ENCODE peak calls at places on chromosomes 2 and 18, in ten cellular contexts. P, C, R, U, G, X, K, O, N and H are unnamed samples.
A peak's percentile ranks its signal among the peaks of the same experiment; 100 is the strongest.

GRCh38 chr2:45980161-45980852 is 316.9 kb upstream of the EPAS1 start:
- DNase-seq in P (no peak), C (no peak), R (no peak), U (no peak), G (no peak), X (no peak), K (no peak), O (no peak), N (no peak), H (no peak)

GRCh38 chr2:153169567-153169966 is 309.0 kb downstream of the RPRM start:
- DNase-seq in P (no peak), C (no peak), R (no peak), U (no peak), G (no peak), X (no peak), K (no peak), O (no peak), N (no peak), H (no peak)

GRCh38 chr2:20135631-20136050 is 84.2 kb upstream of the LAPTM4A start:
- DNase-seq in P (peak; percentile 61), C (no peak), R (peak; percentile 67), U (peak; percentile 84), G (peak; percentile 91), X (peak; percentile 71), K (peak; percentile 43), O (no peak), N (peak; percentile 89), H (peak; percentile 59)

GRCh38 chr18:22286576-22286975 is 117.2 kb downstream of the GATA6 start:
- DNase-seq in P (no peak), C (peak; percentile 75), R (peak; percentile 71), U (peak; percentile 87), G (no peak), X (no peak), K (no peak), O (no peak), N (no peak), H (no peak)

GRCh38 chr2:19752500-19752899 is 149.3 kb downstream of the TTC32 start:
- DNase-seq in P (peak; percentile 25), C (no peak), R (no peak), U (no peak), G (no peak), X (no peak), K (no peak), O (no peak), N (no peak), H (no peak)

GRCh38 chr2:11505652-11506610 is 27.9 kb upstream of the GREB1 start:
- DNase-seq in P (no peak), C (no peak), R (no peak), U (no peak), G (no peak), X (no peak), K (no peak), O (no peak), N (no peak), H (no peak)

GRCh38 chr2:163405298-163405697 is 330.5 kb downstream of the FIGN start:
- DNase-seq in P (no peak), C (no peak), R (no peak), U (no peak), G (no peak), X (no peak), K (no peak), O (no peak), N (no peak), H (no peak)

GRCh38 chr2:235676536-235676799 is 182.6 kb downstream of the AGAP1 start:
- DNase-seq in P (no peak), C (no peak), R (no peak), U (no peak), G (no peak), X (no peak), K (no peak), O (no peak), N (no peak), H (no peak)

GRCh38 chr18:63236990-63237389 is 82.6 kb downstream of the BCL2 start:
- DNase-seq in P (no peak), C (no peak), R (no peak), U (no peak), G (peak; percentile 19), X (no peak), K (no peak), O (no peak), N (no peak), H (no peak)

DNA sequence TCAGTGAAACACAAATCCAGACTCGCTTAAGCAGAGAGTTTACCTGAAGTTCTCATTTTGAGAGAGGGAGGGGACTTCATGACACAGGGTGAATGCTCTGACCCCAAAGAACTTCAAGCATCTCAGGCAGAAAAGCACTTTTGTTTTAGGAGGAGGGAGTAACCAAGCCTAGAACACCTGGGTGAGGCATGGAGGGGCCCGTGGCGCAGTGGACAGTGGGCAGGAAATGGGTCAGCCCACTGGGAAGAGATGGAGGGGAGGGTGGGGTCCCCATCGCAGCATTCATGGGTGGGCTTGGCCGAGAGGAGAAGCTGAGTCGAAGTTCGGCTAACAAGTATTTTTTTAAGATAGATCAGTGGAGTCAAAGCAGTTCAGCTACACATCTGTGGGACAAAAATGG is 67.9 kb downstream of the SH3YL1 start:
- DNase-seq in P (no peak), C (no peak), R (no peak), U (no peak), G (no peak), X (no peak), K (no peak), O (no peak), N (no peak), H (no peak)
- H3K4me3 ChIP-seq in P (no peak overlapping the region), C (no peak overlapping the region), R (no peak overlapping the region), U (no peak overlapping the region), G (no peak overlapping the region), X (no peak overlapping the region), K (no peak overlapping the region), O (no peak overlapping the region), N (no peak overlapping the region), H (no peak overlapping the region)

GRCh38 chr2:201118957-201119848 is 3.2 kb downstream of the CFLAR start:
- DNase-seq in P (peak; percentile 52), C (no peak), R (peak; percentile 57), U (no peak), G (peak; percentile 61), X (no peak), K (no peak), O (no peak), N (no peak), H (peak; percentile 58)
- H3K4me3 ChIP-seq in P (peak overlapping the region; percentile 64), C (peak overlapping the region; percentile 96), R (peak overlapping the region; percentile 80), U (peak overlapping the region; percentile 93), G (peak overlapping the region; percentile 93), X (peak overlapping the region; percentile 69), K (peak overlapping the region; percentile 74), O (peak overlapping the region; percentile 70), N (peak overlapping the region; percentile 52), H (peak overlapping the region; percentile 67)

DNA sequence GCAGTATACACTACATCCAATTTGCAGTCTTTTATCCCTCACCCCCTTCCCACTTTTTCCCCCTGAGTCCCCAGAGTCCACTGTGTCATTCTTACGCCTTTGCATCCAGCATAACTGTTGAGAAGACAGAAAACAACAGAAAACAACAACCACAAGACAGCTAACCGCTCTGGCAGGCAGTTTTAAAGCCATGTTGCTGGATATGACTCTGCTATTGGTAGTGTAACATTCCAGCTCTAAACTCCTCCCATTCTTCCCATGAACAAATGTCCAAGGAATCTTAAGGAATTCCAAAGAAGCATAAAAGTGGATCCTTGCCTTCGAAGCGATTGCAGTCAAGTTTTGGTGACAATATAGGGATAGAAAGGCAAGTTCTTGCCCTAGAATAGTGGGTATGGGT is 599.1 kb downstream of the NYAP2 start:
- DNase-seq in P (peak; percentile 42), C (no peak), R (peak; percentile 16), U (no peak), G (peak; percentile 1), X (no peak), K (peak; percentile 44), O (no peak), N (no peak), H (no peak)
- H3K4me3 ChIP-seq in P (no peak overlapping the region), C (no peak overlapping the region), R (no peak overlapping the region), U (no peak overlapping the region), G (no peak overlapping the region), X (no peak overlapping the region), K (no peak overlapping the region), O (no peak overlapping the region), N (no peak overlapping the region), H (no peak overlapping the region)

GRCh38 chr2:190695739-190696138 is 46.9 kb downstream of the NAB1 start:
- DNase-seq in P (peak; percentile 17), C (no peak), R (no peak), U (no peak), G (no peak), X (no peak), K (no peak), O (no peak), N (no peak), H (peak; percentile 24)

GRCh38 chr2:190696792-190697398 is 48.0 kb downstream of the NAB1 start:
- DNase-seq in P (no peak), C (no peak), R (no peak), U (no peak), G (peak; percentile 75), X (no peak), K (no peak), O (no peak), N (no peak), H (no peak)

GRCh38 chr2:190694479-190694878 is 45.6 kb downstream of the NAB1 start:
- DNase-seq in P (no peak), C (no peak), R (no peak), U (no peak), G (no peak), X (no peak), K (no peak), O (no peak), N (no peak), H (no peak)

GRCh38 chr2:190698895-190699294 is 50.0 kb downstream of the NAB1 start:
- DNase-seq in P (peak; percentile 11), C (no peak), R (no peak), U (no peak), G (peak; percentile 59), X (no peak), K (no peak), O (no peak), N (no peak), H (no peak)

GRCh38 chr2:190697421-190697820 is 48.5 kb downstream of the NAB1 start:
- DNase-seq in P (no peak), C (no peak), R (no peak), U (no peak), G (no peak), X (no peak), K (no peak), O (no peak), N (no peak), H (no peak)
- H3K4me3 ChIP-seq in P (no peak overlapping the region), C (no peak overlapping the region), R (no peak overlapping the region), U (no peak overlapping the region), G (no peak overlapping the region), X (no peak overlapping the region), K (no peak overlapping the region), O (no peak overlapping the region), N (no peak overlapping the region), H (no peak overlapping the region)

DNA sequence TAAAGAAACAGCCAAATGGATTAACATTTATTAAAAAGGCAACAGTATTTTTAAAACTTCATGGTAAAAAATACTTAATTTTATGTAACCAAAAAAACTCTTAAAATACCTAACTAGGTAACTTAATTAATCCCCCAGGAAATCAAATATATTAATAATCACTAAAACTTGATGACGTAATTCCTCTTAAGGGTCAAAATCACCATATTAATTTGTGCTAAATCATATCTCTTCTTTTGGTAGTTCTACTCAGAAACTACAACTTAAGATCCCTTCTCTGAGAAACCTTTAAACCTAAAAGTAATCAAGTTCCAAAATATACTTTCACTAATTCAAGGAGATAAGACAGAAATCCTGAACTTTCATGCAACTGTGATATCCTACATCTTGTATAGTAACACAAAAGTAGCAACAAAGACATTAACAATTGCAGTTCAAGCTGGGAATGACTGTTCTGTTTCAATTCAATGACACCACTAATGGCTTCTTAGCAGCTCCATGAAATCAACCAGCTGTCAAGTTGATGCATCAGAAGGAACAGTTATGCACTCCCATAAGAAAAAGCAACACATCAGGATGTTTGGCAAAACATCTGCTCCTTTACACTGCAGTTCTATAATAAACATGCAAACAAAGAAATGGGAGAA is 4.0 kb downstream of the BAZ2B start:
- DNase-seq in P (peak; percentile 31), C (no peak), R (peak; percentile 33), U (no peak), G (peak; percentile 32), X (no peak), K (no peak), O (no peak), N (peak; percentile 27), H (no peak)
- H3K4me3 ChIP-seq in P (no peak overlapping the region), C (peak overlapping the region; percentile 88), R (no peak overlapping the region), U (no peak overlapping the region), G (peak overlapping the region; percentile 54), X (no peak overlapping the region), K (no peak overlapping the region), O (no peak overlapping the region), N (no peak overlapping the region), H (no peak overlapping the region)